ENCODE peak calls at places on chromosomes 2 and 18, in ten cellular contexts. H is GM10248; D is stimulated activated CD4-positive, alpha-beta T cell treated with anti-CD3 and anti-CD28 coated beads, Interleukin-4, amount 100 ng/mL, for 4 hours; U is HCEC 1CT; Y is Calu3; T is NCI-H1436; L is nucleus accumbens; Z is substantia nigra; X is SHP77; B is 8988T. F is an unnamed sample.

GRCh38 chr2:177881001-177881748 is 191.4 kb downstream of the PDE11A start:
- DNase-seq in U (no peak), T (no peak), Y (no peak), H (no peak), L (no peak), X (no peak), B (no peak), Z (no peak), D (no peak), F (no peak)

GRCh38 chr2:166516712-166517303 is 22.8 kb upstream of the SCN7A start:
- DNase-seq in H (no peak), T (peak; percentile 20), L (no peak), Y (peak; percentile 43), B (no peak), D (no peak), U (peak; percentile 48), Z (no peak), X (peak; percentile 24), F (no peak)

GRCh38 chr2:165122521-165122920 is 81.3 kb downstream of the SCN3A start:
- DNase-seq in Y (no peak), L (no peak), Z (no peak), B (no peak), D (no peak), H (no peak), T (no peak), X (no peak), U (no peak), F (no peak)

GRCh38 chr2:31331156-31331555 is 83.4 kb downstream of the XDH start:
- DNase-seq in Y (no peak), B (no peak), T (no peak), D (no peak), Z (no peak), L (no peak), U (no peak), X (no peak), H (no peak), F (no peak)

GRCh38 chr2:160091381-160091780 is 29.0 kb upstream of the PLA2R1 start:
- DNase-seq in X (no peak), H (no peak), Z (no peak), Y (no peak), L (no peak), B (no peak), D (no peak), T (no peak), U (peak; percentile 51), F (no peak)

GRCh38 chr18:7978834-7979233 is 411.7 kb downstream of the PTPRM start:
- DNase-seq in B (no peak), L (no peak), X (no peak), D (no peak), U (no peak), Y (no peak), Z (no peak), T (no peak), H (no peak), F (no peak)

GRCh38 chr2:73135236-73135635 is 22.5 kb upstream of the RAB11FIP5 start:
- DNase-seq in B (no peak), U (no peak), T (no peak), Z (no peak), Y (no peak), X (no peak), D (no peak), L (no peak), H (no peak), F (no peak)

GRCh38 chr2:205712508-205712907 is 30.2 kb downstream of the NRP2 start:
- DNase-seq in U (peak; percentile 88), T (no peak), D (no peak), Y (no peak), Z (no peak), H (no peak), B (no peak), X (no peak), L (no peak), F (no peak)

GRCh38 chr2:12493031-12493513 is 223.7 kb upstream of the TRIB2 start:
- DNase-seq in U (peak; percentile 72), B (no peak), T (no peak), H (no peak), D (no peak), Y (no peak), Z (no peak), L (no peak), X (no peak), F (no peak)

F was measured in activated B cell treated with CpG ODN at 0.5 μM for 24 hours.